ENCODE peak calls at places on chromosome 12, in four cellular contexts. V, Q, T and E are unnamed samples.

GRCh38 chr12:31756977-31757420 is 28.2 kb upstream of the AMN1 start:
- DNase-seq in V (peak), Q (peak), T (no peak), E (no peak)

GRCh38 chr12:114395755-114396152 is 10.2 kb downstream of the TBX5 start:
- DNase-seq in V (no peak), Q (no peak), T (no peak), E (no peak)

GRCh38 chr12:116508145-116509121 is 50.7 kb upstream of the MAP1LC3B2 start:
- DNase-seq in Q (no peak), T (no peak), V (peak), E (peak)

GRCh38 chr12:55696141-55696540 is 11.6 kb downstream of the ITGA7 start:
- DNase-seq in T (no peak), Q (no peak), V (no peak), E (no peak)

GRCh38 chr12:49358548-49359141 is 8.6 kb upstream of the SPATS2 start:
- DNase-seq in Q (peak), T (no peak), V (peak), E (peak)

GRCh38 chr12:19847294-19848059 is 408.2 kb downstream of the AEBP2 start:
- DNase-seq in Q (no peak), V (no peak), T (no peak), E (no peak)

GRCh38 chr12:22530-23201 is 43.9 kb upstream of the IQSEC3 start:
- DNase-seq in T (no peak), V (peak), Q (no peak), E (no peak)

GRCh38 chr12:124028560-124028935 is 55.5 kb downstream of the ZNF664 start:
- DNase-seq in Q (no peak), V (no peak), T (no peak), E (no peak)

GRCh38 chr12:34394211-34395055 is 372.1 kb downstream of the ALG10 start:
- DNase-seq in Q (no peak), V (peak), T (no peak), E (peak)

GRCh38 chr12:116384175-116384574 is 106.7 kb upstream of the MED13L start:
- DNase-seq in T (no peak), Q (no peak), V (no peak), E (no peak)

GRCh38 chr12:116065561-116065960 is 211.9 kb downstream of the MED13L start:
- DNase-seq in V (no peak), Q (no peak), T (no peak), E (no peak)

GRCh38 chr12:76329163-76329562 is 19.1 kb downstream of the BBS10 start:
- DNase-seq in V (peak), T (no peak), Q (no peak), E (no peak)

GRCh38 chr12:22169281-22169824 is 123.3 kb downstream of the CMAS start:
- DNase-seq in T (no peak), Q (no peak), V (no peak), E (no peak)

GRCh38 chr12:21648378-21648777 is 9.3 kb downstream of the LDHB start:
- DNase-seq in Q (no peak), T (no peak), V (no peak), E (no peak)

GRCh38 chr12:10042167-10042566 is 11.7 kb downstream of the CLEC9A start:
- DNase-seq in V (no peak), Q (no peak), T (no peak), E (no peak)

GRCh38 chr12:69476276-69477017 is 6.3 kb downstream of the FRS2 start:
- DNase-seq in V (no peak), Q (peak), T (no peak), E (peak)

GRCh38 chr12:43407816-43408645 is 144.0 kb downstream of the ADAMTS20 start:
- DNase-seq in T (no peak), V (no peak), Q (no peak), E (no peak)

GRCh38 chr12:32344047-32344446 is 55.3 kb upstream of the FGD4 start:
- DNase-seq in Q (no peak), T (no peak), V (no peak), E (no peak)

GRCh38 chr12:93447555-93448265 is 6.0 kb upstream of the UBE2N start:
- DNase-seq in Q (no peak), T (no peak), V (no peak), E (no peak)

GRCh38 chr12:42557586-42558172 is 31.9 kb downstream of the PRICKLE1 start:
- DNase-seq in Q (no peak), V (no peak), T (no peak), E (peak)

GRCh38 chr12:3281588-3282150 is 204.5 kb downstream of the TSPAN9 start:
- DNase-seq in Q (no peak), T (no peak), V (no peak), E (peak)

GRCh38 chr12:9741726-9742125 is 8.8 kb upstream of the CLECL1 start:
- DNase-seq in T (peak), V (no peak), Q (no peak), E (no peak)

GRCh38 chr12:104573-105081 is 38.1 kb downstream of the IQSEC3 start:
- DNase-seq in T (no peak), Q (peak), V (no peak), E (no peak)

GRCh38 chr12:86712425-86712843 is 456.2 kb upstream of the MGAT4C start:
- DNase-seq in T (no peak), Q (peak), V (no peak), E (no peak)

GRCh38 chr12:131055596-131056233 is 102.0 kb downstream of the ADGRD1 start:
- DNase-seq in Q (no peak), V (no peak), T (no peak), E (no peak)

GRCh38 chr12:29662737-29663323 is 120.9 kb downstream of the TMTC1 start:
- DNase-seq in T (no peak), V (no peak), Q (no peak), E (no peak)

GRCh38 chr12:19239616-19240234 is 110.2 kb downstream of the PLEKHA5 start:
- DNase-seq in Q (no peak), T (no peak), V (no peak), E (no peak)

GRCh38 chr12:16603916-16604575 is 1.9 kb downstream of the LMO3 start:
- DNase-seq in T (no peak), V (no peak), Q (no peak), E (peak)

GRCh38 chr12:13851828-13852227 is 129.6 kb downstream of the GRIN2B start:
- DNase-seq in V (no peak), T (no peak), Q (no peak), E (no peak)

GRCh38 chr12:82650627-82651337 is 35.9 kb upstream of the TMTC2 start:
- DNase-seq in Q (peak), T (peak), V (no peak), E (no peak)

GRCh38 chr12:4039927-4040326 is 166.7 kb upstream of the PARP11 start:
- DNase-seq in V (no peak), T (no peak), Q (no peak), E (no peak)

GRCh38 chr12:95258803-95259202 is 41.2 kb downstream of the VEZT start:
- DNase-seq in V (no peak), T (no peak), Q (no peak), E (no peak)

GRCh38 chr12:16467304-16467703 is 119.9 kb downstream of the MGST1 start:
- DNase-seq in V (no peak), T (no peak), Q (no peak), E (no peak)

GRCh38 chr12:88693837-88694445 is 113.7 kb upstream of the KITLG start:
- DNase-seq in T (no peak), V (no peak), Q (no peak), E (no peak)

DNA sequence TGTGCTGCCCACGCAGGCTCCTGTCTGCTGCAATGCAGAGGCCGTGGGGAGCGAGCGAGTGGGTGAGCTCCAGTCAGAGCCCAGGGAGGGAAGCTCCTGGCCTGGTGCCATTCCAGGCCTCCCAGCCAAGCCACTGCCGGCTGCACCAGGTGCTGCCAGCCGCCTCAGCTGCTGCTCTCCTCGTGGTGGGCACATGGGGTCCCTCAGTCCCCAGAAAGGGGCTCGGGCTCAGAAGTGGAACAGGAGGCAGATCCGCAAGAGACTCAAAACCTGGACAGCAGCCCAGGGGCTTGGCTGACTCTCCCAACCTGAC is 2.4 kb downstream of the ABCB9 start:
- DNase-seq in Q (no peak), V (no peak), T (no peak), E (no peak)
- TF ChIP-seq TAF1 in Q (no peak), V (no peak), T (no peak), E (no peak)

GRCh38 chr12:79835377-79835843 is 99.5 kb downstream of the PPP1R12A start:
- DNase-seq in Q (no peak), T (no peak), V (no peak), E (no peak)
- TF ChIP-seq NFIC in Q (no peak), T (no peak), V (no peak), E (no peak)

GRCh38 chr12:7989827-7990491 is 42.6 kb upstream of the FOXJ2 start:
- DNase-seq in V (peak), Q (no peak), T (no peak), E (no peak)

GRCh38 chr12:7994731-7995205 is 37.7 kb upstream of the FOXJ2 start:
- DNase-seq in Q (no peak), T (no peak), V (no peak), E (no peak)

DNA sequence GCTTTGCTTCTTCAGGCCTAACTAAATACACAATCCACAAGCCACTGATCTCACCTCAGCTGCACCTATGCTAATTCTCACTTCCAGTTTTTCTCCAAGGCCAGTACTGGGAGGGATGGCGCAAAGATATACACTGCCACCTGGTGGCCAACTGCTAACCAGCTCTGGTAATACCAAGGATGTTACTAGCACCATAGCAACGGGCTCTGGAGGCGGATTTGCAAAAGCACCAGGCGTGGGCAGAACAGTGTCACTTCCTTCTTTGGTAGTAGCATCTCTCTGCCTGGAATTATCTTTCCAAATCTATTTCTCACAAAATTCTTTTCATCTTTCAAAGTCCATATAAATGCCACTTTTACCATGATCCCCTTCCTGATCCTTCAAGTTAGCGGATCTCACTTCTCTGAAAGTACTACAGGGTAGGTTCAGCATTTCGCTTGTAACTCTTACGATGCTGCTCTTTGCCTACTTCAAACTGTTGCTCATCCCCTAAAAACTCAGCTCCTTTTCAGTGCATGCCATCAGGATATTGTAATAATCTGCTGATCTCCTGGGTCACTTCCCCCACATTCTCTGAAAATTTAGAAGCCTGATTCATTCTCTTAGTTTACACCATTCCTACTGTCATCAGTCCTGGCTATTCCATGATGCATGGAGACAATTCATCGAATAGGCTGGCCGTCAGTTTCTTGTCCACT is 37.1 kb upstream of the FOXJ2 start:
- DNase-seq in Q (peak), T (peak), V (peak), E (peak)
- TF ChIP-seq TAF1 in Q (no peak), T (no peak), V (no peak), E (no peak)

DNA sequence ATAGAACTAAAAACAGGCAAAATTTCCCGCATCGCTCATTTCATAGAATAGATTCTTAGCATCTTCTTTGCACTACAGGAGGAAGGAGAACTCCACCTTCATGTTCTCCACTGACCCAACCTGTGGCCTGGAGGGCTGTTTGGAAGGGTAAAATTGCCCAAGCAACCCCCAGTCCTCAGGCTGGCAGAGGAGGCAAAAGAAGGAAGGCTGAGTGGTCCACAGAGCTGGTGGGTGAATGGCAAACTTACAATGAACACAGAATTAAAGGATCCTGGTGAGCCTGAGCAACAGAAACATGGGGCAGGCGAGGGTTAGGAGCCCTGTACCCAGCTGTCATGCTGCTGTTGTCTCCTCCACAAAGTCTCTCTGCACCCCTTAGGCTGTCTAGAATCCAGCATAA is 25.1 kb downstream of the SENP1 start:
- DNase-seq in Q (no peak), V (no peak), T (no peak), E (no peak)
- TF ChIP-seq NFIC in Q (no peak), V (no peak), T (no peak), E (no peak)

GRCh38 chr12:53600490-53601295 is 25.5 kb downstream of the ATF7 start:
- DNase-seq in Q (no peak), V (no peak), T (no peak), E (no peak)

GRCh38 chr12:53595212-53595611 is 31.0 kb downstream of the ATF7 start:
- DNase-seq in V (no peak), Q (no peak), T (no peak), E (no peak)

GRCh38 chr12:53593031-53593430 is 33.2 kb downstream of the ATF7 start:
- DNase-seq in T (no peak), Q (no peak), V (no peak), E (no peak)

GRCh38 chr12:53599579-53599978 is 26.6 kb downstream of the ATF7 start:
- DNase-seq in V (no peak), T (no peak), Q (no peak), E (no peak)

GRCh38 chr12:53596920-53597363 is 29.2 kb downstream of the ATF7 start:
- DNase-seq in T (no peak), Q (no peak), V (no peak), E (no peak)
- TF ChIP-seq TAF1 in T (no peak), Q (no peak), V (no peak), E (no peak)

GRCh38 chr12:112584266-112584722 is 165.5 kb downstream of the PTPN11 start:
- DNase-seq in Q (peak), V (peak), T (no peak), E (no peak)
- TF ChIP-seq NFIC in Q (no peak), V (no peak), T (no peak), E (no peak)

GRCh38 chr12:108800591-108800990 is 56.8 kb downstream of the SSH1 start:
- DNase-seq in V (no peak), T (no peak), Q (no peak), E (no peak)

GRCh38 chr12:108797677-108798076 is 59.7 kb downstream of the SSH1 start:
- DNase-seq in V (no peak), Q (no peak), T (no peak), E (no peak)

GRCh38 chr12:108801736-108802665 is 55.4 kb downstream of the SSH1 start:
- DNase-seq in Q (no peak), T (no peak), V (no peak), E (no peak)

GRCh38 chr12:108799528-108800243 is 57.7 kb downstream of the SSH1 start:
- DNase-seq in Q (no peak), V (no peak), T (no peak), E (no peak)

DNA sequence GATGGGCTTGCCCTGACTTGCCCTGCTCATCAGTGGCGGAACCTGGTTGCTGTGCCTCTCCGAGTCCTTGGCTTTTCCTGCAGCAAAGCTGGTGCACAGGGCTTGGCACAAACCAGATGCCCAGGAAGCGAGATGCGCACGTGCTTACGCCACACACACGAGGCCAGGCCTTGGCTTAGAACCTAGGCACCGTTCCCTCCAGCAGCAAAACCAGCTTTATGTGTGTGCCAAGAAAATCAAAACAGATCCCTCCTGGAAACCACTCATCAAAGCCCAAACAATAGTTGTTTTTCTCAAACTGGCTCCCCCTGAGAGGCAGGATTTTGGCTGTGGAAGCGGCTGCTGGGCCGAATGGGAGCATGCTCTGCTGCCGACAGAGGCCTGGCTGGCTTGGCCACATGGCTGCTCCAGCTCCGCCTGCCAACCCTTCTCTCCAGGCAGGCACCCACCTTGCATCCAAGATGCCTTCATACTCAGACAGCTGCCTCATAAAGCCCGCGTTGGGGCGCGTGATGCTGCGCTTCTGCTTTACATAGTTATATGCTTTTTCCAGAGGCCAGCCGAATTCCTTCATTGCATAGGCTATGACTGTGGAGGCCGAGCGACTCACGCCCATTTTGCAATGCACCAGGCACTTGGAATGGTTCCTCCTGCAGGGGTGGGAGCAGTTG is 58.7 kb downstream of the SSH1 start:
- DNase-seq in V (no peak), T (no peak), Q (no peak), E (no peak)
- TF ChIP-seq TAF1 in V (no peak), T (no peak), Q (no peak), E (no peak)

GRCh38 chr12:51448618-51449256 is 24.1 kb downstream of the SLC4A8 start:
- DNase-seq in T (no peak), Q (no peak), V (no peak), E (no peak)
- TF ChIP-seq NFIC in T (no peak), Q (no peak), V (no peak), E (no peak)